ENCODE peak calls at places on chromosomes 5 and 9, in nine cellular contexts. W is HFF-Myc; A is OCI-LY7; J is body of pancreas; D is epithelial cell of proximal tubule; H is CD8-positive, alpha-beta T cell; V is mucosa of descending colon; C is GM23338; Z is A549. R is an unnamed sample.

GRCh38 chr5:180647465-180647864 is 1.9 kb downstream of the FLT4 start:
- DNase-seq in W (no peak), A (no peak), J (no peak), D (no peak), H (no peak), V (no peak), C (no peak), Z (no peak), R (no peak)

GRCh38 chr5:11903121-11903613 is 1.1 kb downstream of the CTNND2 start:
- DNase-seq in W (no peak), A (no peak), J (peak; percentile 23), D (no peak), H (no peak), V (no peak), C (peak; percentile 25), Z (no peak), R (no peak)

GRCh38 chr9:116806075-116806474 is 119.0 kb downstream of the TRIM32 start:
- DNase-seq in W (peak; percentile 15), A (peak; percentile 7), J (no peak), D (no peak), H (no peak), V (no peak), C (peak; percentile 83), Z (peak; percentile 8), R (no peak)

GRCh38 chr9:114177423-114178064 is 22.2 kb downstream of the COL27A1 start:
- DNase-seq in W (no peak), A (no peak), J (no peak), D (no peak), H (no peak), V (no peak), C (no peak), Z (no peak), R (no peak)

GRCh38 chr5:80184235-80185023 is 71.4 kb downstream of the SERINC5 start:
- DNase-seq in W (no peak), A (peak; percentile 45), J (peak; percentile 57), D (no peak), H (no peak), V (no peak), C (peak; percentile 92), Z (peak; percentile 76), R (no peak)

GRCh38 chr5:11494340-11494739 is 409.9 kb downstream of the CTNND2 start:
- DNase-seq in W (no peak), A (no peak), J (no peak), D (no peak), H (no peak), V (no peak), C (no peak), Z (no peak), R (no peak)

GRCh38 chr5:55033568-55033967 is 9.5 kb downstream of the GZMK start:
- DNase-seq in W (no peak), A (no peak), J (no peak), D (no peak), H (no peak), V (no peak), C (no peak), Z (no peak), R (no peak)

GRCh38 chr5:72234265-72234700 is 85.8 kb downstream of the MRPS27 start:
- DNase-seq in W (no peak), A (no peak), J (no peak), D (no peak), H (no peak), V (no peak), C (peak; percentile 43), Z (peak; percentile 30), R (no peak)

GRCh38 chr5:116216246-116216645 is 131.4 kb downstream of the COMMD10 start:
- DNase-seq in W (no peak), A (no peak), J (no peak), D (no peak), H (no peak), V (no peak), C (no peak), Z (no peak), R (no peak)

GRCh38 chr5:170848033-170848432 is 13.8 kb upstream of the RANBP17 start:
- DNase-seq in W (no peak), A (no peak), J (no peak), D (no peak), H (no peak), V (no peak), C (no peak), Z (no peak), R (no peak)

GRCh38 chr9:92100237-92100911 is 14.8 kb downstream of the SPTLC1 start:
- DNase-seq in W (peak; percentile 54), A (no peak), J (no peak), D (peak; percentile 63), H (no peak), V (no peak), C (no peak), Z (peak; percentile 61), R (peak; percentile 36)

GRCh38 chr5:88888799-88889164 is 5.8 kb upstream of the MEF2C start:
- DNase-seq in W (no peak), A (no peak), J (no peak), D (no peak), H (no peak), V (no peak), C (no peak), Z (no peak), R (no peak)
- H3K4me3 ChIP-seq in W (peak overlapping the region; percentile 51), A (peak overlapping the region; percentile 57), J (no peak overlapping the region), D (peak overlapping the region; percentile 58), H (no peak overlapping the region), V (no peak overlapping the region), C (peak overlapping the region; percentile 73), Z (no peak overlapping the region), R (peak overlapping the region; percentile 55)

GRCh38 chr9:89189215-89189614 is 10.6 kb upstream of the SHC3 start:
- DNase-seq in W (no peak), A (no peak), J (no peak), D (no peak), H (no peak), V (no peak), C (no peak), Z (no peak), R (no peak)
- TF ChIP-seq CTCF in W (no peak), A (no peak), J (no peak), D (peak; percentile 36), H (no peak), V (no peak), C (no peak), Z (no peak), R (no peak)

GRCh38 chr5:173669483-173669882 is 53.0 kb upstream of the BOD1 start:
- DNase-seq in W (no peak), A (no peak), J (no peak), D (no peak), H (no peak), V (no peak), C (peak; percentile 34), Z (no peak), R (no peak)
- H3K4me3 ChIP-seq in W (no peak overlapping the region), A (no peak overlapping the region), J (no peak overlapping the region), D (no peak overlapping the region), H (no peak overlapping the region), V (no peak overlapping the region), C (no peak overlapping the region), Z (no peak overlapping the region), R (no peak overlapping the region)

GRCh38 chr9:129640871-129641750 is 840 bp downstream of the ASB6 start:
- DNase-seq in W (no peak), A (no peak), J (no peak), D (no peak), H (no peak), V (no peak), C (no peak), Z (no peak), R (no peak)
- TF ChIP-seq CTCF in W (no peak), A (no peak), J (no peak), D (no peak), H (no peak), V (no peak), C (no peak), Z (no peak), R (no peak)

GRCh38 chr5:99379187-99379586 is 450.4 kb upstream of the CHD1 start:
- DNase-seq in W (no peak), A (no peak), J (no peak), D (no peak), H (no peak), V (no peak), C (peak; percentile 58), Z (no peak), R (no peak)
- H3K4me3 ChIP-seq in W (no peak overlapping the region), A (no peak overlapping the region), J (no peak overlapping the region), D (no peak overlapping the region), H (no peak overlapping the region), V (no peak overlapping the region), C (no peak overlapping the region), Z (no peak overlapping the region), R (no peak overlapping the region)

GRCh38 chr9:135474915-135475314 is 4.7 kb upstream of the PPP1R26 start:
- DNase-seq in W (no peak), A (peak; percentile 25), J (no peak), D (no peak), H (no peak), V (no peak), C (peak; percentile 83), Z (peak; percentile 60), R (no peak)
- TF ChIP-seq CTCF in W (peak; percentile 47), A (peak; percentile 65), J (no peak), D (peak; percentile 56), H (peak; percentile 21), V (no peak), C (peak; percentile 69), Z (peak; percentile 46), R (peak; percentile 53)

DNA sequence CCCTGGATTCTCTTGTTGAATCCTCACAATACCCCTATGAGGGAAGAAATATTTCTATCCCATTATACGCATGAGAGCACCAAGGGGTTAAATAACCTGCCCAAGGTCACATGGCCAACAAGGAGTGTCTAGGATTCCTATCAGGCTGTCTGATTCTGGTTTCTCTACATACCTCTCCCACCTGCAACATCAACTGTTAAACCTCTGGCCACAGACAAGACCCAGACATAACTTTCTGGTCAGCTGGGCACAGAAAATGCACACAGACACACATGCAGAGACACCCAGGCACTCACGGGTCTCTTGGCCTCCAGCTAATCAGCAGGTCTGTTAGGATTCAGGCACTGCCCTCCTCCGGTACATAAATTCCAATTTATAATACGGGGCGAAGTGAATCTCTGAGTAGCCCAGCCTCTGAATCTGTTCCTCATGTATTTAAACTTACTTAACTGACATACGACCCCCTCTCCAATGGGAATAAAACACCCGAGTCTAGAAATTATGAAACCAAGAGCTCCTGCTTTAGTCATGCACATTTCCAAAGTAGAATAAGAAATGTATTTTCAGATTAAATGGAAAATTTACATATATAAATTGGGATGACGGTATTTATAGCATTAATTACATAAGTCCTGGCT is 1.5 kb downstream of the SEPTIN8 start:
- DNase-seq in W (no peak), A (no peak), J (no peak), D (peak; percentile 36), H (no peak), V (no peak), C (no peak), Z (no peak), R (no peak)
- H3K4me3 ChIP-seq in W (peak overlapping the region; percentile 65), A (no peak overlapping the region), J (no peak overlapping the region), D (peak overlapping the region; percentile 86), H (no peak overlapping the region), V (no peak overlapping the region), C (peak overlapping the region; percentile 89), Z (peak overlapping the region; percentile 83), R (peak overlapping the region; percentile 74)

R was measured in BJ.